ENCODE peak calls at places on chromosomes 6 and 20, in nine cellular contexts. One of them, this sample, is unnamed.

GRCh38 chr20:47568019-47568418 is 66.3 kb downstream of the NCOA3 start:
- DNase-seq in GM23338: no peak
- DNase-seq in Panc1: peak; percentile 27
- DNase-seq in prostate gland: peak; percentile 83
- DNase-seq in ovary: no peak
- DNase-seq in AG04450: peak; percentile 81
- DNase-seq in suprapubic skin: no peak
- DNase-seq in upper lobe of right lung: no peak
- DNase-seq in sigmoid colon: peak; percentile 72
- DNase-seq in this sample: no peak

GRCh38 chr6:22433745-22434144 is 135.6 kb upstream of the HDGFL1 start:
- DNase-seq in sigmoid colon: no peak
- DNase-seq in prostate gland: no peak
- DNase-seq in AG04450: no peak
- DNase-seq in upper lobe of right lung: no peak
- DNase-seq in Panc1: no peak
- DNase-seq in GM23338: no peak
- DNase-seq in suprapubic skin: no peak
- DNase-seq in ovary: no peak
- DNase-seq in this sample: no peak

GRCh38 chr6:341914-342831 is 49.4 kb upstream of the IRF4 start:
- DNase-seq in GM23338: no peak
- DNase-seq in prostate gland: no peak
- DNase-seq in ovary: no peak
- DNase-seq in sigmoid colon: no peak
- DNase-seq in suprapubic skin: no peak
- DNase-seq in AG04450: no peak
- DNase-seq in upper lobe of right lung: peak; percentile 67
- DNase-seq in Panc1: no peak
- DNase-seq in this sample: no peak

GRCh38 chr6:27503436-27504030 is 30.6 kb upstream of the ZNF184 start:
- DNase-seq in sigmoid colon: peak; percentile 74
- DNase-seq in Panc1: peak; percentile 88
- DNase-seq in AG04450: no peak
- DNase-seq in upper lobe of right lung: no peak
- DNase-seq in ovary: peak; percentile 80
- DNase-seq in prostate gland: peak; percentile 43
- DNase-seq in GM23338: peak; percentile 81
- DNase-seq in suprapubic skin: peak; percentile 74
- DNase-seq in this sample: no peak

GRCh38 chr6:290111-290932 is 2.0 kb upstream of the DUSP22 start:
- DNase-seq in sigmoid colon: no peak
- DNase-seq in ovary: no peak
- DNase-seq in suprapubic skin: peak; percentile 56
- DNase-seq in GM23338: no peak
- DNase-seq in Panc1: no peak
- DNase-seq in AG04450: no peak
- DNase-seq in upper lobe of right lung: no peak
- DNase-seq in prostate gland: no peak
- DNase-seq in this sample: peak; percentile 74

GRCh38 chr6:101195581-101195980 is 197.9 kb upstream of the GRIK2 start:
- DNase-seq in AG04450: no peak
- DNase-seq in suprapubic skin: no peak
- DNase-seq in sigmoid colon: no peak
- DNase-seq in GM23338: no peak
- DNase-seq in ovary: no peak
- DNase-seq in Panc1: no peak
- DNase-seq in upper lobe of right lung: no peak
- DNase-seq in prostate gland: no peak
- DNase-seq in this sample: no peak

GRCh38 chr20:41150664-41151063 is 13.3 kb downstream of the PLCG1 start:
- DNase-seq in prostate gland: no peak
- DNase-seq in suprapubic skin: no peak
- DNase-seq in sigmoid colon: no peak
- DNase-seq in GM23338: no peak
- DNase-seq in AG04450: no peak
- DNase-seq in ovary: no peak
- DNase-seq in Panc1: no peak
- DNase-seq in upper lobe of right lung: no peak
- DNase-seq in this sample: no peak

GRCh38 chr6:2909718-2910117 is 6.6 kb upstream of the SERPINB9 start:
- DNase-seq in Panc1: no peak
- DNase-seq in suprapubic skin: no peak
- DNase-seq in prostate gland: no peak
- DNase-seq in sigmoid colon: no peak
- DNase-seq in upper lobe of right lung: peak; percentile 32
- DNase-seq in AG04450: no peak
- DNase-seq in ovary: no peak
- DNase-seq in GM23338: no peak
- DNase-seq in this sample: peak; percentile 38

GRCh38 chr6:87929843-87930288 is 117.8 kb upstream of the SPACA1 start:
- DNase-seq in ovary: peak; percentile 70
- DNase-seq in sigmoid colon: peak; percentile 90
- DNase-seq in AG04450: peak; percentile 53
- DNase-seq in Panc1: peak; percentile 64
- DNase-seq in prostate gland: peak; percentile 79
- DNase-seq in upper lobe of right lung: peak; percentile 82
- DNase-seq in GM23338: peak; percentile 94
- DNase-seq in suprapubic skin: peak; percentile 75
- DNase-seq in this sample: peak; percentile 81

GRCh38 chr6:159830481-159831372 is 30.7 kb downstream of the PNLDC1 start:
- DNase-seq in prostate gland: no peak
- DNase-seq in Panc1: no peak
- DNase-seq in suprapubic skin: no peak
- DNase-seq in sigmoid colon: no peak
- DNase-seq in ovary: no peak
- DNase-seq in AG04450: no peak
- DNase-seq in GM23338: peak; percentile 32
- DNase-seq in upper lobe of right lung: no peak
- DNase-seq in this sample: no peak

GRCh38 chr20:33162313-33162712 is 5.6 kb upstream of the BPIFA2 start:
- DNase-seq in prostate gland: no peak
- DNase-seq in upper lobe of right lung: no peak
- DNase-seq in sigmoid colon: no peak
- DNase-seq in suprapubic skin: no peak
- DNase-seq in Panc1: no peak
- DNase-seq in ovary: no peak
- DNase-seq in GM23338: no peak
- DNase-seq in AG04450: no peak
- DNase-seq in this sample: no peak

GRCh38 chr6:81138236-81138635 is 614.2 kb downstream of the TENT5A start:
- DNase-seq in GM23338: no peak
- DNase-seq in Panc1: no peak
- DNase-seq in sigmoid colon: no peak
- DNase-seq in upper lobe of right lung: no peak
- DNase-seq in ovary: no peak
- DNase-seq in suprapubic skin: no peak
- DNase-seq in AG04450: no peak
- DNase-seq in prostate gland: no peak
- DNase-seq in this sample: no peak

GRCh38 chr6:113488061-113488460 is 369.1 kb upstream of the MARCKS start:
- DNase-seq in AG04450: no peak
- DNase-seq in prostate gland: no peak
- DNase-seq in suprapubic skin: no peak
- DNase-seq in Panc1: no peak
- DNase-seq in upper lobe of right lung: no peak
- DNase-seq in GM23338: no peak
- DNase-seq in sigmoid colon: no peak
- DNase-seq in ovary: no peak
- DNase-seq in this sample: no peak

GRCh38 chr6:39228992-39229767 is at the start of gene KCNK5:
- DNase-seq in GM23338: peak; percentile 95
- DNase-seq in suprapubic skin: peak; percentile 76
- DNase-seq in ovary: peak; percentile 85
- DNase-seq in Panc1: no peak
- DNase-seq in sigmoid colon: peak; percentile 73
- DNase-seq in upper lobe of right lung: peak; percentile 94
- DNase-seq in AG04450: no peak
- DNase-seq in prostate gland: peak; percentile 53
- DNase-seq in this sample: peak; percentile 78

GRCh38 chr6:39227476-39227875 is 1.8 kb downstream of the KCNK5 start:
- DNase-seq in suprapubic skin: no peak
- DNase-seq in AG04450: no peak
- DNase-seq in Panc1: no peak
- DNase-seq in ovary: no peak
- DNase-seq in GM23338: no peak
- DNase-seq in sigmoid colon: no peak
- DNase-seq in prostate gland: no peak
- DNase-seq in upper lobe of right lung: no peak
- DNase-seq in this sample: no peak

GRCh38 chr6:39225946-39226437 is 3.3 kb downstream of the KCNK5 start:
- DNase-seq in sigmoid colon: no peak
- DNase-seq in suprapubic skin: no peak
- DNase-seq in AG04450: no peak
- DNase-seq in upper lobe of right lung: no peak
- DNase-seq in ovary: no peak
- DNase-seq in prostate gland: no peak
- DNase-seq in Panc1: no peak
- DNase-seq in GM23338: no peak
- DNase-seq in this sample: no peak

GRCh38 chr6:39226606-39227300 is 2.5 kb downstream of the KCNK5 start:
- DNase-seq in prostate gland: no peak
- DNase-seq in Panc1: no peak
- DNase-seq in AG04450: no peak
- DNase-seq in GM23338: no peak
- DNase-seq in ovary: peak; percentile 42
- DNase-seq in upper lobe of right lung: no peak
- DNase-seq in suprapubic skin: no peak
- DNase-seq in sigmoid colon: no peak
- DNase-seq in this sample: no peak

GRCh38 chr6:39228111-39228971 is 934 bp downstream of the KCNK5 start:
- DNase-seq in upper lobe of right lung: no peak
- DNase-seq in ovary: no peak
- DNase-seq in Panc1: no peak
- DNase-seq in prostate gland: no peak
- DNase-seq in suprapubic skin: no peak
- DNase-seq in sigmoid colon: no peak
- DNase-seq in AG04450: no peak
- DNase-seq in GM23338: no peak
- DNase-seq in this sample: no peak
- H3K4me3 ChIP-seq in upper lobe of right lung: peak overlapping the region; percentile 64
- H3K4me3 ChIP-seq in ovary: peak overlapping the region; percentile 43
- H3K4me3 ChIP-seq in Panc1: peak overlapping the region; percentile 51
- H3K4me3 ChIP-seq in prostate gland: peak overlapping the region; percentile 28
- H3K4me3 ChIP-seq in suprapubic skin: peak overlapping the region; percentile 48
- H3K4me3 ChIP-seq in sigmoid colon: peak overlapping the region; percentile 48
- H3K4me3 ChIP-seq in AG04450: no peak overlapping the region
- H3K4me3 ChIP-seq in GM23338: peak overlapping the region; percentile 93
- H3K4me3 ChIP-seq in this sample: peak overlapping the region; percentile 71

GRCh38 chr6:32111424-32112066 is 2.4 kb upstream of the TNXB start:
- DNase-seq in AG04450: no peak
- DNase-seq in sigmoid colon: peak; percentile 89
- DNase-seq in ovary: peak; percentile 61
- DNase-seq in prostate gland: no peak
- DNase-seq in upper lobe of right lung: no peak
- DNase-seq in GM23338: no peak
- DNase-seq in suprapubic skin: no peak
- DNase-seq in Panc1: no peak
- DNase-seq in this sample: no peak

GRCh38 chr6:32114853-32115252 is 5.7 kb upstream of the TNXB start:
- DNase-seq in Panc1: no peak
- DNase-seq in GM23338: no peak
- DNase-seq in ovary: peak; percentile 43
- DNase-seq in AG04450: no peak
- DNase-seq in upper lobe of right lung: no peak
- DNase-seq in suprapubic skin: peak; percentile 78
- DNase-seq in prostate gland: no peak
- DNase-seq in sigmoid colon: peak; percentile 68
- DNase-seq in this sample: no peak

GRCh38 chr6:32115623-32116022 is 6.5 kb upstream of the TNXB start:
- DNase-seq in Panc1: no peak
- DNase-seq in AG04450: no peak
- DNase-seq in GM23338: no peak
- DNase-seq in sigmoid colon: no peak
- DNase-seq in prostate gland: no peak
- DNase-seq in suprapubic skin: no peak
- DNase-seq in ovary: peak; percentile 59
- DNase-seq in upper lobe of right lung: no peak
- DNase-seq in this sample: no peak

GRCh38 chr6:32112436-32112980 is 3.4 kb upstream of the TNXB start:
- DNase-seq in prostate gland: no peak
- DNase-seq in sigmoid colon: peak; percentile 87
- DNase-seq in Panc1: no peak
- DNase-seq in upper lobe of right lung: no peak
- DNase-seq in AG04450: no peak
- DNase-seq in GM23338: no peak
- DNase-seq in suprapubic skin: peak; percentile 91
- DNase-seq in ovary: peak; percentile 51
- DNase-seq in this sample: no peak

GRCh38 chr6:32113386-32114352 is 4.5 kb upstream of the TNXB start:
- DNase-seq in Panc1: no peak
- DNase-seq in AG04450: peak; percentile 81
- DNase-seq in prostate gland: no peak
- DNase-seq in upper lobe of right lung: peak; percentile 79
- DNase-seq in ovary: peak; percentile 97
- DNase-seq in suprapubic skin: peak; percentile 93
- DNase-seq in sigmoid colon: peak; percentile 96
- DNase-seq in GM23338: peak; percentile 91
- DNase-seq in this sample: peak; percentile 97
- TF ChIP-seq CTCF in Panc1: no peak
- TF ChIP-seq CTCF in AG04450: peak; percentile 60
- TF ChIP-seq CTCF in prostate gland: no peak
- TF ChIP-seq CTCF in upper lobe of right lung: peak; percentile 29
- TF ChIP-seq CTCF in ovary: peak; percentile 90
- TF ChIP-seq CTCF in suprapubic skin: peak; percentile 26
- TF ChIP-seq CTCF in sigmoid colon: no peak
- TF ChIP-seq CTCF in GM23338: peak; percentile 32
- TF ChIP-seq CTCF in this sample: no peak

DNA sequence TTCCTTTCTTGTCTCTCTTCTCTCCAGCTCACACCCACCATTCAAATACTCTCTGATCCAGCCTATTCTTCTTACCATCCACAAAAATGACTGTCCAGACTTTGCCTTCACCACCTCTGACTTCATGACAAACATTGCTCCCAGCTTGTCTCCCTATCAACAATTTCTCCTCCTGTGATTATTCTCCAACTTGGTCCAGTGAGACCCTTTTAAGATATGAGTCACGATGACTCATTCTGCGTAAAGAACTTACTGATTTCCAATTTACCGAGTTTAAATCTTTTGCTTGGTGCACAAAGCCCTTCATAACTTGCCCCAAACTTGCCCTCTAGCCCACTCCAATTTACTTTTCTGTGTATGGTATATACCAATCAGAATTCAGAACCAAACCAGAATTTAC is 833.2 kb downstream of the MAFB start:
- DNase-seq in sigmoid colon: no peak
- DNase-seq in Panc1: no peak
- DNase-seq in AG04450: no peak
- DNase-seq in ovary: no peak
- DNase-seq in upper lobe of right lung: no peak
- DNase-seq in GM23338: no peak
- DNase-seq in suprapubic skin: no peak
- DNase-seq in prostate gland: no peak
- DNase-seq in this sample: no peak
- H3K4me3 ChIP-seq in sigmoid colon: no peak overlapping the region
- H3K4me3 ChIP-seq in Panc1: no peak overlapping the region
- H3K4me3 ChIP-seq in AG04450: no peak overlapping the region
- H3K4me3 ChIP-seq in ovary: no peak overlapping the region
- H3K4me3 ChIP-seq in upper lobe of right lung: no peak overlapping the region
- H3K4me3 ChIP-seq in GM23338: no peak overlapping the region
- H3K4me3 ChIP-seq in suprapubic skin: no peak overlapping the region
- H3K4me3 ChIP-seq in prostate gland: no peak overlapping the region
- H3K4me3 ChIP-seq in this sample: no peak overlapping the region

GRCh38 chr6:123467437-123467836 is 169.3 kb downstream of the TRDN start:
- DNase-seq in AG04450: no peak
- DNase-seq in Panc1: no peak
- DNase-seq in ovary: no peak
- DNase-seq in GM23338: peak; percentile 7
- DNase-seq in upper lobe of right lung: no peak
- DNase-seq in suprapubic skin: no peak
- DNase-seq in sigmoid colon: no peak
- DNase-seq in prostate gland: no peak
- DNase-seq in this sample: no peak
- TF ChIP-seq CTCF in AG04450: no peak
- TF ChIP-seq CTCF in Panc1: no peak
- TF ChIP-seq CTCF in ovary: no peak
- TF ChIP-seq CTCF in GM23338: no peak
- TF ChIP-seq CTCF in upper lobe of right lung: no peak
- TF ChIP-seq CTCF in suprapubic skin: no peak
- TF ChIP-seq CTCF in sigmoid colon: no peak
- TF ChIP-seq CTCF in prostate gland: no peak
- TF ChIP-seq CTCF in this sample: no peak